ENCODE peak calls at places on chromosomes 1 and 21, in four cellular contexts. Q is GM04504, S is SK-N-MC, J is GM12865. A is an unnamed sample.

GRCh38 chr1:205186191-205186590 is 25.3 kb downstream of the DSTYK start:
- DNase-seq in Q (no peak), S (no peak), J (peak), A (no peak)

GRCh38 chr1:100892554-100892953 is 2.1 kb downstream of the EXTL2 start:
- DNase-seq in Q (no peak), S (no peak), J (no peak), A (no peak)

GRCh38 chr1:61434276-61434675 is 290.7 kb downstream of the TM2D1 start:
- DNase-seq in Q (no peak), S (no peak), J (no peak), A (no peak)

GRCh38 chr1:44723064-44723463 is 7.9 kb downstream of the RNU5D-1 start:
- DNase-seq in Q (no peak), S (no peak), J (peak), A (no peak)

GRCh38 chr1:22915280-22915679 is 57.4 kb downstream of the LACTBL1 start:
- DNase-seq in Q (no peak), S (no peak), J (no peak), A (no peak)

GRCh38 chr1:209583408-209583807 is at the start of gene CAMK1G:
- DNase-seq in Q (peak), S (no peak), J (no peak), A (no peak)

GRCh38 chr1:109926662-109927300 is 16.1 kb downstream of the CSF1 start:
- DNase-seq in Q (no peak), S (no peak), J (no peak), A (no peak)

GRCh38 chr1:41449326-41449921 is 35.1 kb downstream of the EDN2 start:
- DNase-seq in Q (no peak), S (no peak), J (no peak), A (no peak)

GRCh38 chr1:145837658-145838057 is 7.8 kb upstream of the NUDT17 start:
- DNase-seq in Q (no peak), S (no peak), J (no peak), A (no peak)

GRCh38 chr1:243946946-243947345 is 96.9 kb upstream of the AKT3 start:
- DNase-seq in Q (no peak), S (no peak), J (peak), A (peak)

GRCh38 chr21:35329940-35330670 is 281.0 kb upstream of the RUNX1 start:
- DNase-seq in Q (no peak), S (no peak), J (no peak), A (no peak)

GRCh38 chr1:92376345-92376744 is 77.5 kb downstream of the RPAP2 start:
- DNase-seq in Q (no peak), S (no peak), J (no peak), A (no peak)